ENCODE peak calls at places on chromosomes 16 and 17, in four cellular contexts. One of them, this sample, is unnamed.

GRCh38 chr16:68756250-68757051 is 19.4 kb downstream of the CDH1 start:
- DNase-seq in IMR-90: no peak
- DNase-seq in GM12878: peak; percentile 94
- DNase-seq in K562: no peak
- DNase-seq in this sample: no peak

GRCh38 chr16:23546778-23547177 is 10.4 kb downstream of the EARS2 start:
- DNase-seq in IMR-90: no peak
- DNase-seq in GM12878: no peak
- DNase-seq in K562: no peak
- DNase-seq in this sample: no peak

GRCh38 chr17:81298325-81298990 is 3.4 kb upstream of the SLC38A10 start:
- DNase-seq in IMR-90: no peak
- DNase-seq in GM12878: no peak
- DNase-seq in K562: no peak
- DNase-seq in this sample: no peak

GRCh38 chr16:84315422-84315821 is 20.7 kb downstream of the WFDC1 start:
- DNase-seq in IMR-90: peak; percentile 12
- DNase-seq in GM12878: no peak
- DNase-seq in K562: no peak
- DNase-seq in this sample: no peak

GRCh38 chr16:48556913-48557351 is 53.0 kb downstream of the N4BP1 start:
- DNase-seq in IMR-90: peak; percentile 89
- DNase-seq in GM12878: peak; percentile 40
- DNase-seq in K562: no peak
- DNase-seq in this sample: peak; percentile 17

GRCh38 chr16:68335175-68335574 is 24.4 kb downstream of the PRMT7 start:
- DNase-seq in IMR-90: peak; percentile 42
- DNase-seq in GM12878: no peak
- DNase-seq in K562: no peak
- DNase-seq in this sample: no peak

GRCh38 chr16:9885457-9885856 is 296.8 kb downstream of the GRIN2A start:
- DNase-seq in IMR-90: no peak
- DNase-seq in GM12878: no peak
- DNase-seq in K562: no peak
- DNase-seq in this sample: no peak

GRCh38 chr17:49031965-49032928 is 35.1 kb downstream of the IGF2BP1 start:
- DNase-seq in IMR-90: peak; percentile 81
- DNase-seq in GM12878: peak; percentile 16
- DNase-seq in K562: peak; percentile 85
- DNase-seq in this sample: peak; percentile 80

GRCh38 chr17:33200116-33200515 is 93.0 kb downstream of the ASIC2 start:
- DNase-seq in IMR-90: peak; percentile 6
- DNase-seq in GM12878: no peak
- DNase-seq in K562: no peak
- DNase-seq in this sample: no peak

GRCh38 chr17:59666235-59666634 is 41.0 kb downstream of the PTRH2 start:
- DNase-seq in IMR-90: no peak
- DNase-seq in GM12878: no peak
- DNase-seq in K562: no peak
- DNase-seq in this sample: no peak

GRCh38 chr17:46020023-46020735 is 21.1 kb downstream of the STH start:
- DNase-seq in IMR-90: no peak
- DNase-seq in GM12878: peak; percentile 39
- DNase-seq in K562: no peak
- DNase-seq in this sample: no peak

GRCh38 chr17:37430051-37430591 is 23.4 kb downstream of the TADA2A start:
- DNase-seq in IMR-90: peak; percentile 75
- DNase-seq in GM12878: no peak
- DNase-seq in K562: peak; percentile 22
- DNase-seq in this sample: no peak

GRCh38 chr17:42891539-42892152 is 9.0 kb upstream of the G6PC1 start:
- DNase-seq in IMR-90: peak; percentile 33
- DNase-seq in GM12878: no peak
- DNase-seq in K562: no peak
- DNase-seq in this sample: no peak

GRCh38 chr17:31095239-31096105 is 695 bp downstream of the NF1 start:
- DNase-seq in IMR-90: peak; percentile 47
- DNase-seq in GM12878: no peak
- DNase-seq in K562: peak; percentile 34
- DNase-seq in this sample: peak; percentile 47

GRCh38 chr16:27254262-27254811 is 14.2 kb downstream of the NSMCE1 start:
- DNase-seq in IMR-90: no peak
- DNase-seq in GM12878: peak; percentile 70
- DNase-seq in K562: no peak
- DNase-seq in this sample: peak; percentile 29

GRCh38 chr16:64416232-64417010 is 705.4 kb downstream of the CDH11 start:
- DNase-seq in IMR-90: peak; percentile 43
- DNase-seq in GM12878: no peak
- DNase-seq in K562: no peak
- DNase-seq in this sample: peak; percentile 64

GRCh38 chr16:29920690-29921371 is 5.2 kb downstream of the KCTD13 start:
- DNase-seq in IMR-90: no peak
- DNase-seq in GM12878: no peak
- DNase-seq in K562: no peak
- DNase-seq in this sample: peak; percentile 42

GRCh38 chr17:79027925-79028491 is 4.0 kb downstream of the C1QTNF1 start:
- DNase-seq in IMR-90: no peak
- DNase-seq in GM12878: no peak
- DNase-seq in K562: no peak
- DNase-seq in this sample: no peak

GRCh38 chr17:83133302-83134121 is 54.1 kb downstream of the METRNL start:
- DNase-seq in IMR-90: no peak
- DNase-seq in GM12878: no peak
- DNase-seq in K562: no peak
- DNase-seq in this sample: no peak

GRCh38 chr17:76523084-76524037 is 14.1 kb downstream of the CYGB start:
- DNase-seq in IMR-90: peak; percentile 50
- DNase-seq in GM12878: no peak
- DNase-seq in K562: peak; percentile 88
- DNase-seq in this sample: peak; percentile 60

GRCh38 chr16:21666772-21667171 is 3.0 kb downstream of the OTOA start:
- DNase-seq in IMR-90: no peak
- DNase-seq in GM12878: no peak
- DNase-seq in K562: no peak
- DNase-seq in this sample: no peak

GRCh38 chr17:45686250-45686649 is 97.9 kb upstream of the CRHR1 start:
- DNase-seq in IMR-90: no peak
- DNase-seq in GM12878: no peak
- DNase-seq in K562: peak; percentile 59
- DNase-seq in this sample: no peak

GRCh38 chr17:73595068-73595865 is 49.0 kb downstream of the SDK2 start:
- DNase-seq in IMR-90: no peak
- DNase-seq in GM12878: no peak
- DNase-seq in K562: peak; percentile 26
- DNase-seq in this sample: no peak

GRCh38 chr16:11604783-11605563 is 18.3 kb upstream of the LITAF start:
- DNase-seq in IMR-90: peak; percentile 85
- DNase-seq in GM12878: no peak
- DNase-seq in K562: no peak
- DNase-seq in this sample: peak; percentile 9

GRCh38 chr16:8855972-8856371 is 12.8 kb downstream of the CARHSP1 start:
- DNase-seq in IMR-90: no peak
- DNase-seq in GM12878: no peak
- DNase-seq in K562: no peak
- DNase-seq in this sample: no peak

GRCh38 chr16:57341062-57341440 is 17.5 kb upstream of the CCL22 start:
- DNase-seq in IMR-90: no peak
- DNase-seq in GM12878: peak; percentile 40
- DNase-seq in K562: no peak
- DNase-seq in this sample: no peak

GRCh38 chr16:11949527-11949926 is 7.7 kb upstream of the NPIPB2 start:
- DNase-seq in IMR-90: peak; percentile 47
- DNase-seq in GM12878: no peak
- DNase-seq in K562: peak; percentile 58
- DNase-seq in this sample: peak; percentile 21

GRCh38 chr17:2547176-2547575 is 35.5 kb upstream of the METTL16 start:
- DNase-seq in IMR-90: peak; percentile 7
- DNase-seq in GM12878: no peak
- DNase-seq in K562: no peak
- DNase-seq in this sample: no peak

DNA sequence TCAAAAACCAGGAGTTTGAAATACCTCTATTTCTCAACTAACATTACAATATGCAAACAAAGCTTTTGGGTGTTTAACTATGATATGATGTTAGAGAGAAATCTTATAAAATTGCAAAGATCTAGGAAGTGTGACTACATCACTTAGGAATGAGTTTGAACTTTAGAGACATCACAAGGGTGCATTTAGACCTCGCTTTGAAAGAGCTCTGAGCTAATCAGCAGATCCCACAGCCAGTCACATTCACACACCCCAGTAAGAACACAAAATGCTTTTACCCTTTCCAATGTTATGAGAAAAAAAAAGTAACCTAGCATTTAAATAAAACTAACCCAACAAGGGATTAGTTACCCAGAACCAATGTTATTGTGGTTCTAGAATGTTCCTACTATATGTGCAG is 45.2 kb downstream of the HYDIN start:
- DNase-seq in IMR-90: peak; percentile 1
- DNase-seq in GM12878: no peak
- DNase-seq in K562: no peak
- DNase-seq in this sample: no peak
- TF ChIP-seq FOS in IMR-90: no peak
- TF ChIP-seq FOS in GM12878: no peak
- TF ChIP-seq FOS in K562: no peak
- TF ChIP-seq FOS in this sample: no peak

DNA sequence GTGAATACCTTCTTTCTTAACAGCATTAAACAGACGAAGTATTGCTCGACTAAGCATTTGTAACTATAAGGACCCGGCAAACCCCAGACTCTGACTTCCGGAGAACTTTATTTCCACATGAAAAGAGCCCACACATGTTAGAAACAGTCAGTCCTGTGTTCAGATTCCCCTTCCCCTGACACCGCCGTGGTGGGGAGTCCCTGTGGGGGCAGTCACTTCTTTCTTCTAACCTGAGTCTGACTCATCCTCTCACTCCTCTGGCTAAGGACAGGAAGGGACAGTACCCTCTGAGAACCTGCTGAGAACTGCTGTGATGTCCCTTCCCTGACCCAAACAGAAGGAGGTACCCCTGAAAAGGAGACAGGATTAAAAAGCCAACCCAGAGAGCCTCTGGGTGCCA is 165.1 kb downstream of the XYLT1 start:
- DNase-seq in IMR-90: no peak
- DNase-seq in GM12878: peak; percentile 48
- DNase-seq in K562: no peak
- DNase-seq in this sample: no peak
- H3K4me2 ChIP-seq in IMR-90: no peak overlapping the region
- H3K4me2 ChIP-seq in GM12878: no peak overlapping the region
- H3K4me2 ChIP-seq in K562: no peak overlapping the region
- H3K4me2 ChIP-seq in this sample: no peak overlapping the region

DNA sequence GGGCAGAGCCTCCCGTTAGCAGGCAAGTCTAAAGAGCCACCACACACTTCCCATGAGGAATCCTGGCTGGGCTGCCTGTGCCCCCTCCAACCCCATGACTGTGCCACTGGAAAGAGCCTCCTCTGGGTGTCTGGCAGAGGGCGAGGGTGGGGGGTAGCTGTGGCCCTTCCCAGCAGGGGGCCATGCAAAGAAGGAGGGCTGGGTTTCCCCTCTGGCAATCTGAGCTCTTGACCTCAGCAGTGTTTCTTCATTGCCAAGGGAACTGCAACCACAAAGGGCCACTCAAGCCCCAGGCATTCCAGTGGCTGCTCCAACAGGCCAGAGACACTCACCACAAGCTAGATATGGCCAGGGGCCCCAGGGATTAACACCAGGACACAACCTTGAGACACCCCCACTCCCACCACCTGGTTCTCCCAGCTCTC is 1.7 kb upstream of the RRAD start:
- DNase-seq in IMR-90: peak; percentile 88
- DNase-seq in GM12878: no peak
- DNase-seq in K562: no peak
- DNase-seq in this sample: no peak
- TF ChIP-seq FOS in IMR-90: peak; percentile 59
- TF ChIP-seq FOS in GM12878: no peak
- TF ChIP-seq FOS in K562: no peak
- TF ChIP-seq FOS in this sample: no peak

DNA sequence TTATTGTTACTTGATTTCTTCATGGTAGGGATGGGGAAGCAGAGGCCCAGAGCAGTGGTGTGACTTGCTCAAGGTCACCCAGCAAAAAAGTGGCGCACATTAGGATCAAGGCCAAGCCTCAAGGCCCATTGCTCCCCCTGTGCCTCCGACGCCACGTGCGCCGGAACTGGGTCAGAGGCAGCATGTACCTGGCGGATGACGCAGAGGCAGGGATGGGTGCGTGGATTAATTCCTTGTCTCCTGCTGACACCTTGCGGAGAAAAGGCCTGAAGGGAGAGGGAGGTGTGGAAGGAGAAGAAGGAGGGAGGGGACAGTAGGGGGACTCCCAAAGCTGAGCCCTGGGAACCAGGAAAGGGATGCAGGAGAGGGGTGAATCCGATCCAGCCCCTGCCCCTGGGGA is 18.5 kb downstream of the SBK1 start:
- DNase-seq in IMR-90: no peak
- DNase-seq in GM12878: no peak
- DNase-seq in K562: no peak
- DNase-seq in this sample: no peak
- H3K4me2 ChIP-seq in IMR-90: no peak overlapping the region
- H3K4me2 ChIP-seq in GM12878: no peak overlapping the region
- H3K4me2 ChIP-seq in K562: no peak overlapping the region
- H3K4me2 ChIP-seq in this sample: no peak overlapping the region

GRCh38 chr17:14940946-14941280 is 324.2 kb downstream of the PMP22 start:
- DNase-seq in IMR-90: no peak
- DNase-seq in GM12878: no peak
- DNase-seq in K562: no peak
- DNase-seq in this sample: no peak
- TF ChIP-seq FOS in IMR-90: no peak
- TF ChIP-seq FOS in GM12878: no peak
- TF ChIP-seq FOS in K562: no peak
- TF ChIP-seq FOS in this sample: no peak

DNA sequence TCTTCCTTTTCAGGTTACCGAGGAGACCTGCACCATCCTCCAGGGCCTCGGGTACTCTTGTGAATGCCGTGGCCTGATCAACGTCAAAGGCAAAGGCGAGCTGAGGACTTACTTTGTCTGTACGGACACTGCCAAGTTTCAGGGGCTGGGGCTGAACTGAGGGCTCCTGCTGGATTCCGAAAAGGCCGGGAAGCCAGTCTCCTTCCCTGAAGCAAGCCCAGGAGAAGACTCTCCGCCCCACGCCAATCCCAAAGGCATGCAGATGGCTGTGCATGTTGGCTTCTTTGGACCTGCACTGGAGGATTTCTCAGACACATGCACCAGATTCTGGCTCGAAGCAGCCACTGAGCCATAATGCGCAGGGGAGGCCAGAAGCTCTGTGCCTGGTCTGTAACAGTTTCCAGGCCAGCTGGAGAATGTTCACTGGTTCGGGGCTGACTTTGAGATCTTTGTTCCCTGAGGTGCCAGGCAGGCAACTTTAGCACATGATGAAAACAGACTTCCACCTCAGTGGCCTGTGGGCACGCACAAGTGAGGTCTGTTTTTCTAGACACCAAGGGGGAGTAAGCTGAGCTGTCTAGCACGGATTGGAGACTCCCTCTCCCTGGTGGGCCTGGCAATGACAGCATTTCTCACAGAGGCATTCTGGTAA is 49.1 kb downstream of the ADCY7 start:
- DNase-seq in IMR-90: no peak
- DNase-seq in GM12878: no peak
- DNase-seq in K562: no peak
- DNase-seq in this sample: no peak
- H3K4me2 ChIP-seq in IMR-90: no peak overlapping the region
- H3K4me2 ChIP-seq in GM12878: no peak overlapping the region
- H3K4me2 ChIP-seq in K562: no peak overlapping the region
- H3K4me2 ChIP-seq in this sample: no peak overlapping the region

GRCh38 chr16:19429271-19429670 is 11.6 kb downstream of the TMC5 start:
- DNase-seq in IMR-90: no peak
- DNase-seq in GM12878: no peak
- DNase-seq in K562: no peak
- DNase-seq in this sample: no peak
- TF ChIP-seq FOS in IMR-90: no peak
- TF ChIP-seq FOS in GM12878: no peak
- TF ChIP-seq FOS in K562: no peak
- TF ChIP-seq FOS in this sample: no peak